ENCODE peak calls at places on chromosomes 3 and 15, in seven cellular contexts. One of them, this sample, is unnamed.

GRCh38 chr3:43893721-43894120 is 203.0 kb downstream of the ABHD5 start:
- DNase-seq in HCT116: no peak
- DNase-seq in K562: no peak
- DNase-seq in GM12878: no peak
- DNase-seq in SK-N-SH: no peak
- DNase-seq in H1: no peak
- DNase-seq in HepG2: no peak
- DNase-seq in this sample: no peak

GRCh38 chr3:32384938-32385337 is 6.7 kb upstream of the CMTM7 start:
- DNase-seq in HCT116: no peak
- DNase-seq in K562: peak
- DNase-seq in GM12878: no peak
- DNase-seq in SK-N-SH: peak
- DNase-seq in H1: no peak
- DNase-seq in HepG2: no peak
- DNase-seq in this sample: no peak

GRCh38 chr3:36653095-36653494 is 111.3 kb downstream of the DCLK3 start:
- DNase-seq in HCT116: no peak
- DNase-seq in K562: peak
- DNase-seq in GM12878: no peak
- DNase-seq in SK-N-SH: no peak
- DNase-seq in H1: no peak
- DNase-seq in HepG2: no peak
- DNase-seq in this sample: no peak

GRCh38 chr3:193963808-193964516 is 172.0 kb upstream of the HES1 start:
- DNase-seq in HCT116: no peak
- DNase-seq in K562: no peak
- DNase-seq in GM12878: peak
- DNase-seq in SK-N-SH: no peak
- DNase-seq in H1: no peak
- DNase-seq in HepG2: no peak
- DNase-seq in this sample: no peak

GRCh38 chr3:23094890-23095462 is 108.2 kb upstream of the UBE2E2 start:
- DNase-seq in HCT116: peak
- DNase-seq in K562: no peak
- DNase-seq in GM12878: no peak
- DNase-seq in SK-N-SH: no peak
- DNase-seq in H1: no peak
- DNase-seq in HepG2: peak
- DNase-seq in this sample: peak

GRCh38 chr15:62901916-62902554 is 140.5 kb upstream of the TPM1 start:
- DNase-seq in HCT116: no peak
- DNase-seq in K562: no peak
- DNase-seq in GM12878: no peak
- DNase-seq in SK-N-SH: no peak
- DNase-seq in H1: no peak
- DNase-seq in HepG2: no peak
- DNase-seq in this sample: no peak

GRCh38 chr15:41607033-41607432 is 48.0 kb downstream of the TYRO3 start:
- DNase-seq in HCT116: no peak
- DNase-seq in K562: no peak
- DNase-seq in GM12878: no peak
- DNase-seq in SK-N-SH: no peak
- DNase-seq in H1: no peak
- DNase-seq in HepG2: no peak
- DNase-seq in this sample: no peak

GRCh38 chr3:65979152-65979551 is 59.6 kb downstream of the MAGI1 start:
- DNase-seq in HCT116: no peak
- DNase-seq in K562: no peak
- DNase-seq in GM12878: no peak
- DNase-seq in SK-N-SH: no peak
- DNase-seq in H1: no peak
- DNase-seq in HepG2: no peak
- DNase-seq in this sample: no peak

GRCh38 chr15:90955911-90956310 is 1.2 kb downstream of the RCCD1 start:
- DNase-seq in HCT116: no peak
- DNase-seq in K562: peak
- DNase-seq in GM12878: no peak
- DNase-seq in SK-N-SH: no peak
- DNase-seq in H1: no peak
- DNase-seq in HepG2: peak
- DNase-seq in this sample: no peak

GRCh38 chr15:76169013-76169412 is 109.2 kb downstream of the TMEM266 start:
- DNase-seq in HCT116: no peak
- DNase-seq in K562: peak
- DNase-seq in GM12878: no peak
- DNase-seq in SK-N-SH: no peak
- DNase-seq in H1: no peak
- DNase-seq in HepG2: no peak
- DNase-seq in this sample: peak

GRCh38 chr3:66242788-66243463 is 22.1 kb downstream of the SLC25A26 start:
- DNase-seq in HCT116: no peak
- DNase-seq in K562: no peak
- DNase-seq in GM12878: no peak
- DNase-seq in SK-N-SH: no peak
- DNase-seq in H1: no peak
- DNase-seq in HepG2: no peak
- DNase-seq in this sample: no peak

GRCh38 chr15:69853572-69853971 is 244.1 kb downstream of the TLE3 start:
- DNase-seq in HCT116: peak
- DNase-seq in K562: no peak
- DNase-seq in GM12878: no peak
- DNase-seq in SK-N-SH: no peak
- DNase-seq in H1: peak
- DNase-seq in HepG2: no peak
- DNase-seq in this sample: no peak

GRCh38 chr3:46901061-46901460 is 23.5 kb downstream of the PTH1R start:
- DNase-seq in HCT116: no peak
- DNase-seq in K562: no peak
- DNase-seq in GM12878: no peak
- DNase-seq in SK-N-SH: peak
- DNase-seq in H1: no peak
- DNase-seq in HepG2: no peak
- DNase-seq in this sample: no peak

GRCh38 chr15:28890711-28891495 is 5.1 kb downstream of the APBA2 start:
- DNase-seq in HCT116: no peak
- DNase-seq in K562: no peak
- DNase-seq in GM12878: no peak
- DNase-seq in SK-N-SH: no peak
- DNase-seq in H1: no peak
- DNase-seq in HepG2: no peak
- DNase-seq in this sample: no peak

GRCh38 chr15:67054676-67055075 is 10.7 kb upstream of the SMAD3 start:
- DNase-seq in HCT116: no peak
- DNase-seq in K562: no peak
- DNase-seq in GM12878: no peak
- DNase-seq in SK-N-SH: no peak
- DNase-seq in H1: no peak
- DNase-seq in HepG2: no peak
- DNase-seq in this sample: no peak

GRCh38 chr3:141102372-141102771 is 51.2 kb downstream of the SPSB4 start:
- DNase-seq in HCT116: no peak
- DNase-seq in K562: no peak
- DNase-seq in GM12878: no peak
- DNase-seq in SK-N-SH: no peak
- DNase-seq in H1: no peak
- DNase-seq in HepG2: no peak
- DNase-seq in this sample: no peak

GRCh38 chr3:9008550-9009255 is 45.4 kb upstream of the RAD18 start:
- DNase-seq in HCT116: no peak
- DNase-seq in K562: no peak
- DNase-seq in GM12878: no peak
- DNase-seq in SK-N-SH: no peak
- DNase-seq in H1: no peak
- DNase-seq in HepG2: no peak
- DNase-seq in this sample: no peak

GRCh38 chr15:70259030-70259424 is 161.3 kb upstream of the TLE3 start:
- DNase-seq in HCT116: no peak
- DNase-seq in K562: peak
- DNase-seq in GM12878: no peak
- DNase-seq in SK-N-SH: no peak
- DNase-seq in H1: no peak
- DNase-seq in HepG2: no peak
- DNase-seq in this sample: no peak

GRCh38 chr15:57915827-57916531 is 149.5 kb downstream of the ALDH1A2 start:
- DNase-seq in HCT116: no peak
- DNase-seq in K562: no peak
- DNase-seq in GM12878: no peak
- DNase-seq in SK-N-SH: no peak
- DNase-seq in H1: no peak
- DNase-seq in HepG2: no peak
- DNase-seq in this sample: no peak

GRCh38 chr15:45274636-45275035 is 22.6 kb downstream of the SLC28A2 start:
- DNase-seq in HCT116: no peak
- DNase-seq in K562: no peak
- DNase-seq in GM12878: no peak
- DNase-seq in SK-N-SH: no peak
- DNase-seq in H1: no peak
- DNase-seq in HepG2: no peak
- DNase-seq in this sample: no peak

GRCh38 chr3:195911946-195912270 is 3.6 kb upstream of the TNK2 start:
- DNase-seq in HCT116: no peak
- DNase-seq in K562: peak
- DNase-seq in GM12878: no peak
- DNase-seq in SK-N-SH: no peak
- DNase-seq in H1: no peak
- DNase-seq in HepG2: no peak
- DNase-seq in this sample: peak

GRCh38 chr15:88448991-88449461 is 18.2 kb downstream of the MRPL46 start:
- DNase-seq in HCT116: no peak
- DNase-seq in K562: no peak
- DNase-seq in GM12878: no peak
- DNase-seq in SK-N-SH: peak
- DNase-seq in H1: no peak
- DNase-seq in HepG2: no peak
- DNase-seq in this sample: no peak
- TF ChIP-seq JUND in HCT116: no peak
- TF ChIP-seq JUND in K562: no peak
- TF ChIP-seq JUND in GM12878: no peak
- TF ChIP-seq JUND in SK-N-SH: no peak
- TF ChIP-seq JUND in H1: no peak
- TF ChIP-seq JUND in HepG2: no peak
- TF ChIP-seq JUND in this sample: no peak

DNA sequence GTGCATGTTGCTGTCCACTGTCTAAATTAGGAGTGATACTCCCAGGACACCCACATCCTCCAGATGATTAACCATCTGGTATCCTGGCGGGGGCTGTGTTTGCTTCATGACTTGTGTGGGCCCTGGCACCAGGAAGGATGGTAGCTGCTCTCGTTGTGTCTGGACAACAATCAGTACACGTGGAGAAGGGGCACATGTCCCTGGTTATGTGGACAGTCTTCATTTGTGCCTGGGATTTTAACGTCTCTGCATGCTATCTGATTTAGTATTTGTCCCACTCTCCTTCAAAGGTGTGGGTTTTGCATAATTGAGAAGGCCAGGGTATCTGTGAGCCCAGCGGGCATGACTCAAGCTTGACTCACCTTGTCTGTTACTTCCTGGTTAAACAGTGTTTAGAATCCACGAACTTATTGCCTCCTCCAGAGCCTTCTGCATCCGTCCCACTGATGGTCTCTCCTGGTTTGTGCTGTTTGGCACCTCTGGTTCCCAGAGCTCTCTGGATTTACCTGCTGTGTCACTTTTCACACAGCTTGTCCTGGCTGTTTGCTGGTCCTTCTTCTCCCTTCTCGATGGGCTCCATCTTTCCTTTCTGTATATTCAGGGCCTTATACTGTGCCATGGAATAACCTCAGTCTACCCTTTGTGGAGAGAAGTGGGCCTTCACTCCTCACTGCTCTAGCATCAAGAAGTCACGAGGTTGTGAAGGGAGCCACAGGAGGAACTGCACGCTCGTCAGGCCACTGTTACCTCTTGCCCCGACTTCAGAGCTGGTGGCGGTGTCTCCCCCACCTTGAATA is 32.5 kb downstream of the ARNT2 start:
- DNase-seq in HCT116: peak
- DNase-seq in K562: no peak
- DNase-seq in GM12878: no peak
- DNase-seq in SK-N-SH: no peak
- DNase-seq in H1: no peak
- DNase-seq in HepG2: peak
- DNase-seq in this sample: no peak
- TF ChIP-seq JUND in HCT116: peak
- TF ChIP-seq JUND in K562: no peak
- TF ChIP-seq JUND in GM12878: no peak
- TF ChIP-seq JUND in SK-N-SH: no peak
- TF ChIP-seq JUND in H1: no peak
- TF ChIP-seq JUND in HepG2: no peak
- TF ChIP-seq JUND in this sample: no peak

DNA sequence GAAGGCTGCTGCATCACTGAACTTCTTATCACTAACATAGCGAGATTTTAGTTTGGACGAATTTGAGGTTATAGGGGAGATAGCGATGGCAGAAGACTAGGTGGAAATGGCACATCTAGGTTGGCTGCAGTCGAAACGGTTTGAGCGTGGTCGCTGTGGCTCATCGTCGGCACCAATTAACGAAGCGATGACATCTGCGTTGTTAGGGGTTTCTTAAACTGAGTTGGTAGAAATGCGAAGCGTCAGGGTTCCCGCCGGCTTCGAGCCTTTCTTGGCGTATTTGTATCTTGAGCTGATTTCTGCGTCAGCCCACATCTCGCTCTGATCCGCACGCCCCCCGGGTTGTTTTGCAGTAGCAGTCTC is 316 bp downstream of the LNP1 start:
- DNase-seq in HCT116: no peak
- DNase-seq in K562: peak
- DNase-seq in GM12878: no peak
- DNase-seq in SK-N-SH: peak
- DNase-seq in H1: no peak
- DNase-seq in HepG2: no peak
- DNase-seq in this sample: no peak
- TF ChIP-seq JUND in HCT116: no peak
- TF ChIP-seq JUND in K562: no peak
- TF ChIP-seq JUND in GM12878: no peak
- TF ChIP-seq JUND in SK-N-SH: no peak
- TF ChIP-seq JUND in H1: no peak
- TF ChIP-seq JUND in HepG2: no peak
- TF ChIP-seq JUND in this sample: no peak

DNA sequence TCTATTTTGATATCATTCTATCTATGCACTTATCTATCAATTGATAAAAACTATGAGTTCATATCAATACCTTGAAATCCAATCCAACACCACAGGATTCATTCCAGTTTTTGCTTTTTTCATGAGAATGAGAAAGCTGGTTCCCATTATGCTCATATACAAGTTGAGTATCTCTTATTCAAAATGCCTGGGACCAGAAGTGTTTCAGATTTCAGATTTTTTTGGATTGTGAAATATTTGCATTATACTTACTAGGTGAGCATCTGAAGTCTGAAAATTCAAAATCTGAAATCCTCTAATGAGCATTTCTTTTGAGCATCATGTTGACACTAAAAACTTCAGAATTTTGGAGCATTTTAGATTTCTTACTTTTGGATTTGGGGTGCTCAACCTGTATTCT is 67.8 kb upstream of the DCBLD2 start:
- DNase-seq in HCT116: no peak
- DNase-seq in K562: no peak
- DNase-seq in GM12878: no peak
- DNase-seq in SK-N-SH: no peak
- DNase-seq in H1: no peak
- DNase-seq in HepG2: no peak
- DNase-seq in this sample: no peak
- TF ChIP-seq JUND in HCT116: no peak
- TF ChIP-seq JUND in K562: no peak
- TF ChIP-seq JUND in GM12878: no peak
- TF ChIP-seq JUND in SK-N-SH: no peak
- TF ChIP-seq JUND in H1: no peak
- TF ChIP-seq JUND in HepG2: no peak
- TF ChIP-seq JUND in this sample: no peak